ENCODE peak calls at places on chromosomes 13 and 19, in eight cellular contexts. O is CD4-positive, alpha-beta T cell; M is aorta; N is WERI-Rb-1; T is suprapubic skin; R is sciatic nerve; J is lung; C is posterior cingulate gyrus. F is an unnamed sample.

GRCh38 chr19:55289117-55289796 is 5.5 kb downstream of the BRSK1 start:
- DNase-seq in J (no peak), M (no peak), N (no peak), O (no peak), T (no peak), R (no peak), C (peak), F (no peak)

GRCh38 chr13:44680746-44681355 is 104.7 kb upstream of the TSC22D1 start:
- DNase-seq in O (no peak), J (no peak), M (no peak), N (no peak), T (no peak), C (no peak), R (no peak), F (no peak)

GRCh38 chr13:32537580-32538233 is 888 bp downstream of the N4BP2L2 start:
- DNase-seq in O (no peak), C (peak), R (peak), N (peak), M (peak), T (peak), J (no peak), F (no peak)

GRCh38 chr13:51136276-51136980 is 25.4 kb upstream of the C13orf42 start:
- DNase-seq in N (no peak), M (no peak), T (no peak), J (no peak), O (no peak), R (no peak), C (no peak), F (no peak)

GRCh38 chr13:48843630-48844380 is 131.9 kb upstream of the FNDC3A start:
- DNase-seq in C (no peak), T (no peak), R (no peak), O (no peak), N (no peak), M (no peak), J (no peak), F (no peak)

GRCh38 chr13:91802957-91803356 is 404.5 kb downstream of the GPC5 start:
- DNase-seq in R (no peak), N (no peak), M (no peak), C (no peak), O (no peak), J (no peak), T (no peak), F (no peak)

GRCh38 chr19:41203371-41203770 is 10.4 kb downstream of the CYP2S1 start:
- DNase-seq in M (no peak), N (no peak), T (no peak), O (no peak), C (no peak), R (no peak), J (no peak), F (no peak)

GRCh38 chr19:3665681-3666544 is 34.4 kb downstream of the PIP5K1C start:
- DNase-seq in N (peak), O (peak), M (peak), T (peak), R (peak), J (peak), C (peak), F (no peak)

GRCh38 chr19:55255618-55256423 is 3.0 kb downstream of the PPP6R1 start:
- DNase-seq in J (no peak), M (peak), N (no peak), C (peak), O (no peak), R (no peak), T (no peak), F (no peak)

GRCh38 chr13:109251958-109252357 is 534.4 kb downstream of the IRS2 start:
- DNase-seq in O (no peak), M (no peak), R (no peak), T (no peak), N (no peak), C (no peak), J (no peak), F (no peak)

GRCh38 chr19:54415901-54416621 is 797 bp downstream of the TTYH1 start:
- DNase-seq in O (no peak), C (peak), J (no peak), M (no peak), R (no peak), T (no peak), N (no peak), F (no peak)

GRCh38 chr13:74443623-74444022 is 309.4 kb upstream of the KLF12 start:
- DNase-seq in T (no peak), O (no peak), R (no peak), C (no peak), M (no peak), N (no peak), J (no peak), F (no peak)

GRCh38 chr19:55699221-55699620 is 24.2 kb downstream of the EPN1 start:
- DNase-seq in T (peak), R (peak), O (no peak), J (no peak), M (no peak), N (no peak), C (peak), F (no peak)

GRCh38 chr19:14795078-14795721 is 16.8 kb upstream of the ADGRE2 start:
- DNase-seq in N (no peak), O (no peak), J (no peak), C (no peak), R (no peak), T (no peak), M (no peak), F (no peak)

GRCh38 chr13:51370116-51370515 is 30.6 kb downstream of the SERPINE3 start:
- DNase-seq in M (no peak), T (no peak), O (no peak), N (no peak), C (no peak), J (no peak), R (no peak), F (no peak)

GRCh38 chr13:25973576-25973975 is 78.2 kb downstream of the SHISA2 start:
- DNase-seq in R (no peak), N (no peak), C (no peak), J (no peak), O (peak), M (no peak), T (no peak), F (no peak)

GRCh38 chr19:33273881-33274662 is 28.3 kb downstream of the CEBPA start:
- DNase-seq in O (no peak), N (no peak), J (peak), R (no peak), M (peak), C (no peak), T (no peak), F (no peak)

GRCh38 chr13:52428295-52428694 is 22.1 kb downstream of the VPS36 start:
- DNase-seq in R (no peak), T (no peak), N (no peak), J (no peak), M (no peak), C (no peak), O (no peak), F (no peak)

GRCh38 chr19:8079988-8080387 is 27.4 kb downstream of the CCL25 start:
- DNase-seq in M (peak), C (peak), J (no peak), O (no peak), R (no peak), T (no peak), N (no peak), F (no peak)

GRCh38 chr19:55165952-55166529 is 372 bp downstream of the DNAAF3 start:
- DNase-seq in M (peak), N (peak), J (peak), C (peak), R (no peak), O (no peak), T (no peak), F (no peak)

GRCh38 chr19:50461066-50461875 is 15.0 kb upstream of the EMC10 start:
- DNase-seq in R (peak), O (peak), M (no peak), C (peak), T (no peak), N (peak), J (peak), F (peak)